ENCODE peak calls at places on chromosome 12, in four cellular contexts. M, L, T and I are unnamed samples.
A peak's percentile ranks its signal among the peaks of the same experiment; 100 is the strongest.

GRCh38 chr12:53887881-53888280 is 50.8 kb upstream of the HOXC13 start:
- DNase-seq in M (no peak), L (no peak), T (no peak), I (no peak)

GRCh38 chr12:92055877-92056276 is 89.8 kb downstream of the BTG1 start:
- DNase-seq in M (no peak), L (peak; percentile 77), T (no peak), I (no peak)

GRCh38 chr12:107791465-107792089 is 17.1 kb downstream of the ASCL4 start:
- DNase-seq in M (no peak), L (no peak), T (no peak), I (no peak)

GRCh38 chr12:98671459-98671858 is 26.4 kb downstream of the APAF1 start:
- DNase-seq in M (no peak), L (no peak), T (no peak), I (no peak)

GRCh38 chr12:52837781-52838736 is 3.9 kb upstream of the KRT79 start:
- DNase-seq in M (no peak), L (no peak), T (peak; percentile 48), I (no peak)

GRCh38 chr12:55043542-55043941 is 23.8 kb downstream of the NEUROD4 start:
- DNase-seq in M (no peak), L (no peak), T (no peak), I (no peak)

GRCh38 chr12:99147150-99147549 is 500.4 kb upstream of the GARIN6 start:
- DNase-seq in M (no peak), L (no peak), T (no peak), I (no peak)

GRCh38 chr12:47717443-47718193 is 7.7 kb downstream of the ENDOU start:
- DNase-seq in M (peak; percentile 80), L (peak; percentile 66), T (peak; percentile 43), I (peak; percentile 93)

GRCh38 chr12:56038022-56038665 is 3.6 kb upstream of the RPS26 start:
- DNase-seq in M (no peak), L (no peak), T (no peak), I (no peak)

GRCh38 chr12:13061377-13061776 is 17.2 kb downstream of the FAM234B start:
- DNase-seq in M (no peak), L (no peak), T (no peak), I (no peak)

GRCh38 chr12:57836442-57837375 is 9.8 kb downstream of the CTDSP2 start:
- DNase-seq in M (peak; percentile 64), L (peak; percentile 47), T (peak; percentile 67), I (peak; percentile 92)

GRCh38 chr12:70733385-70733784 is 96.2 kb upstream of the PTPRB start:
- DNase-seq in M (no peak), L (no peak), T (peak; percentile 37), I (peak; percentile 92)

GRCh38 chr12:46373303-46374182 is 970 bp upstream of the SLC38A2 start:
- DNase-seq in M (peak; percentile 39), L (peak; percentile 47), T (no peak), I (peak; percentile 83)

DNA sequence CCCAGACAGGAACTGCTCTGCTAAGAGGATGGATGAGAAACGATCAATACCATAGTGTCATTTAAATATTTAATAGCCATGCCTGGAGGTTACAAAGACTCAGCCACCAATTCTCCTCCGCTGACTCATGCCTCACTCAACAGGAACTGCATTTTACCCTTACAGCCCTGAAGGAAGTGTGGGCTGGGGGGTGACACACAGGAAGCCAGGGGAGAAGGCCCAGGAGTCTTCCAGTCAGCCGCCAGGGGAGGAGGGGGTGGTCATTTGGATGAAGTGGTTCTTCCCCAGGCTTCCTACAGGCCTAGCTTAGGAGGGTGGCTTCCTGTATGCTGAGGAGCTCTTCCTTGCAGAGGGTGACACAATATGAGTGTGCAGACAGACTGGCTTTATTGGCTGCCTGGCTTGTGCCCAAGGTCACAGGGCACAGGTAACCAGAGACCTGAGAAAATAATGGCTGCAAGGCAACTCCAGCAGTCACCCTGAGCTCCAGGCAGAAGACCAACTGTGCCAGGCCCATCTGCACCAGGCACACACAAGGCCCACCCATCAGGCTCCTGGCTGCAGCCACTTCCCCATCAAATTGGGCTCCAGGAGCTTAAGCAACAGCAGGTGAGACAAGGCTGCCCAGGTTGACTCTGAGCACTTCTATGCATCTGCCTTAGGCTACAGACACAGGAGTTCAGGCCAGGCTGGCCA is 30.6 kb upstream of the RPLP0 start:
- DNase-seq in M (peak; percentile 70), L (peak; percentile 85), T (peak; percentile 97), I (peak; percentile 80)
- H3K4me1 ChIP-seq in M (peaks cover 60% of the 10 kb centered on the region), L (peaks cover 83% of the 10 kb centered on the region), T (peaks cover 89% of the 10 kb centered on the region), I (peaks cover 86% of the 10 kb centered on the region)

GRCh38 chr12:50655374-50655921 is 108.5 kb upstream of the ATF1 start:
- DNase-seq in M (no peak), L (no peak), T (no peak), I (no peak)
- H3K4me1 ChIP-seq in M (no peaks in the 10 kb centered on the region), L (no peaks in the 10 kb centered on the region), T (no peaks in the 10 kb centered on the region), I (no peaks in the 10 kb centered on the region)

DNA sequence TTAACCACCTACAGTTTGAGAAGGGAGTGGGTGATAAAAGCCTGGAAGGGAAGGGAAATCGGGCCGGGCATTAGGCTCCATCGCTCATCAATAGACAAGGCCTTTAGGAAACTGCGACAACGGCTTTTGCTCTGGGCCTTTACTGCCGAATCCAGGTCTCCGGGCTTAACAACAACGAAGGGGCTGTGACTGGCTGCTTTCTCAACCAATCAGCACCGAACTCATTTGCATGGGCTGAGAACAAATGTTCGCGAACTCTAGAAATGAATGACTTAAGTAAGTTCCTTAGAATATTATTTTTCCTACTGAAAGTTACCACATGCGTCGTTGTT is 263 bp upstream of the RNU7-1 start:
- DNase-seq in M (peak; percentile 87), L (peak; percentile 91), T (peak; percentile 93), I (peak; percentile 95)
- H3K4me1 ChIP-seq in M (peaks cover 12% of the 10 kb centered on the region), L (peaks cover 46% of the 10 kb centered on the region), T (peaks cover 26% of the 10 kb centered on the region), I (peaks cover 27% of the 10 kb centered on the region)

GRCh38 chr12:89700191-89700810 is 8.3 kb downstream of the ATP2B1 start:
- DNase-seq in M (no peak), L (no peak), T (peak; percentile 27), I (no peak)
- H3K4me1 ChIP-seq in M (no peaks in the 10 kb centered on the region), L (peaks cover 37% of the 10 kb centered on the region), T (peaks cover 3% of the 10 kb centered on the region), I (peaks cover 12% of the 10 kb centered on the region)

DNA sequence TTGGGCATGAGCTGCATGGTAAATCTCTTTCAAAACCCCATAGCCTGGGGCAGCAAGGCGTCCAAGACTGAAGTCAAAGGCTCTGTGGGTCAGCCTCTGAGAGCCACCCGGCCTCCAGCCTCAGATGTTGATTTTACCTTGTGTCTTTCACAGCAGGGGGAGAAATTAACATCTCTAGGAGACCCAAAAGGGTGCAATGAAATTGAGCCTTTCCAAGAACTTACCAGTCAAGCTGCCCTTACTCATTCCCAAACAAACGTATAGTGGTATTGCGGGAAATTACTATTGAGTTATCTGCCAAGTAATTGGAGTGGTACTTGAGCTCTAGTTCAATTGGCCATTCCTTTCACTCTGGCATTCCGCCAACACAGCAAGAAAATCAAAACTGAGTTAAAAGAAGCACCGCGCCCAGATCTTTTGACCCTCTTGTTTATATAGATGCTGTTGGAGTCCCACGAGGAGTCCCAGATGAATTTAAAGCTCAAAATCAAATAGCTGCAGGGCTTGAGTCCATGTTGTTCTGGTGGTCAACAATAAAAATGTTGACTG is 380.7 kb upstream of the SYT1 start:
- DNase-seq in M (no peak), L (no peak), T (peak; percentile 3), I (no peak)
- H3K4me1 ChIP-seq in M (peaks cover 2% of the 10 kb centered on the region), L (no peaks in the 10 kb centered on the region), T (no peaks in the 10 kb centered on the region), I (no peaks in the 10 kb centered on the region)

DNA sequence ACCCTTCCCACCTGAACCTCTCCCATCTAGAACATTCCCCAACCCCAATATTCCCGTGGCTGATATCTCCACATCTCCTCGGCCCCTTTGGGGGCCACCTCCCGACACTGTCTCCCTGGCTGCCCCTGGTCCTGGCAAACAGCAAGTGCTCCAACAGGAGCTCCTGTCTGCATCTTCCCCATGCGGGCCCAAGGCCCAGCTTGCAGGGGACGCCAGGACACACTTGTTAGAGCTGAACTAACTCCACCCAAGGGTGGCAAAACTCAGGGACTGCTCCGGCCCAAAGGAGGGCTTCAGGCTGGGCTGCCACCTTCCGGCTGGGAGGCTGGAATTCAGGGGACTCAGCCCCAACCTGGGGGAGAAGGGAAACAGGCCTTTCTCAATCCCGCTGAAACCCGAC is 106.6 kb downstream of the NCOR2 start:
- DNase-seq in M (no peak), L (no peak), T (no peak), I (no peak)
- H3K4me1 ChIP-seq in M (peaks cover 15% of the 10 kb centered on the region), L (peaks cover 38% of the 10 kb centered on the region), T (peaks cover 9% of the 10 kb centered on the region), I (peaks cover 10% of the 10 kb centered on the region)

GRCh38 chr12:19166956-19167355 is 37.4 kb downstream of the PLEKHA5 start:
- DNase-seq in M (no peak), L (no peak), T (no peak), I (peak; percentile 30)

GRCh38 chr12:19167708-19168107 is 38.2 kb downstream of the PLEKHA5 start:
- DNase-seq in M (no peak), L (no peak), T (no peak), I (no peak)

GRCh38 chr12:19168634-19169033 is 39.1 kb downstream of the PLEKHA5 start:
- DNase-seq in M (no peak), L (no peak), T (no peak), I (no peak)

GRCh38 chr12:19166387-19166786 is 36.9 kb downstream of the PLEKHA5 start:
- DNase-seq in M (no peak), L (no peak), T (no peak), I (no peak)

GRCh38 chr12:19165446-19165845 is 35.9 kb downstream of the PLEKHA5 start:
- DNase-seq in M (no peak), L (no peak), T (no peak), I (no peak)
- H3K4me1 ChIP-seq in M (no peaks in the 10 kb centered on the region), L (no peaks in the 10 kb centered on the region), T (no peaks in the 10 kb centered on the region), I (no peaks in the 10 kb centered on the region)